ENCODE peak calls at places on chromosomes 1 and 21, in six cellular contexts. One of them, this sample, is unnamed.

GRCh38 chr1:113141650-113142473 is 68.9 kb downstream of the LRIG2 start:
- DNase-seq in neuronal stem cell: no peak
- DNase-seq in NAMALWA: no peak
- DNase-seq in iPS-NIHi11: no peak
- DNase-seq in activated naive CD4-positive, alpha-beta T cell treated with anti-CD3 and anti-CD28 coated beads, Interleukin-2, amount 50 U/mL, for 16 hours: no peak
- DNase-seq in substantia nigra: no peak
- DNase-seq in this sample: no peak

GRCh38 chr1:185291647-185292046 is 25.4 kb downstream of the IVNS1ABP start:
- DNase-seq in neuronal stem cell: no peak
- DNase-seq in NAMALWA: no peak
- DNase-seq in iPS-NIHi11: no peak
- DNase-seq in activated naive CD4-positive, alpha-beta T cell treated with anti-CD3 and anti-CD28 coated beads, Interleukin-2, amount 50 U/mL, for 16 hours: no peak
- DNase-seq in substantia nigra: no peak
- DNase-seq in this sample: no peak

GRCh38 chr1:24190970-24191570 is 4.0 kb upstream of the IFNLR1 start:
- DNase-seq in neuronal stem cell: no peak
- DNase-seq in NAMALWA: peak
- DNase-seq in iPS-NIHi11: no peak
- DNase-seq in activated naive CD4-positive, alpha-beta T cell treated with anti-CD3 and anti-CD28 coated beads, Interleukin-2, amount 50 U/mL, for 16 hours: no peak
- DNase-seq in substantia nigra: no peak
- DNase-seq in this sample: no peak

GRCh38 chr1:46205141-46205540 is 2.0 kb downstream of the LURAP1 start:
- DNase-seq in neuronal stem cell: no peak
- DNase-seq in NAMALWA: no peak
- DNase-seq in iPS-NIHi11: no peak
- DNase-seq in activated naive CD4-positive, alpha-beta T cell treated with anti-CD3 and anti-CD28 coated beads, Interleukin-2, amount 50 U/mL, for 16 hours: no peak
- DNase-seq in substantia nigra: no peak
- DNase-seq in this sample: no peak

GRCh38 chr1:31714442-31715096 is 10.8 kb upstream of the COL16A1 start:
- DNase-seq in neuronal stem cell: peak
- DNase-seq in NAMALWA: peak
- DNase-seq in iPS-NIHi11: peak
- DNase-seq in activated naive CD4-positive, alpha-beta T cell treated with anti-CD3 and anti-CD28 coated beads, Interleukin-2, amount 50 U/mL, for 16 hours: peak
- DNase-seq in substantia nigra: no peak
- DNase-seq in this sample: peak

GRCh38 chr21:38041493-38041892 is 125.2 kb upstream of the KCNJ6 start:
- DNase-seq in neuronal stem cell: no peak
- DNase-seq in NAMALWA: no peak
- DNase-seq in iPS-NIHi11: peak
- DNase-seq in activated naive CD4-positive, alpha-beta T cell treated with anti-CD3 and anti-CD28 coated beads, Interleukin-2, amount 50 U/mL, for 16 hours: no peak
- DNase-seq in substantia nigra: no peak
- DNase-seq in this sample: no peak

GRCh38 chr1:66402194-66402593 is 131.8 kb upstream of the SGIP1 start:
- DNase-seq in neuronal stem cell: no peak
- DNase-seq in NAMALWA: peak
- DNase-seq in iPS-NIHi11: no peak
- DNase-seq in activated naive CD4-positive, alpha-beta T cell treated with anti-CD3 and anti-CD28 coated beads, Interleukin-2, amount 50 U/mL, for 16 hours: no peak
- DNase-seq in substantia nigra: no peak
- DNase-seq in this sample: peak

GRCh38 chr1:208919371-208919770 is 664.1 kb upstream of the CAMK1G start:
- DNase-seq in neuronal stem cell: no peak
- DNase-seq in NAMALWA: no peak
- DNase-seq in iPS-NIHi11: no peak
- DNase-seq in activated naive CD4-positive, alpha-beta T cell treated with anti-CD3 and anti-CD28 coated beads, Interleukin-2, amount 50 U/mL, for 16 hours: no peak
- DNase-seq in substantia nigra: no peak
- DNase-seq in this sample: no peak

GRCh38 chr1:156081174-156082110 is 823 bp downstream of the MEX3A start:
- DNase-seq in neuronal stem cell: no peak
- DNase-seq in NAMALWA: no peak
- DNase-seq in iPS-NIHi11: no peak
- DNase-seq in activated naive CD4-positive, alpha-beta T cell treated with anti-CD3 and anti-CD28 coated beads, Interleukin-2, amount 50 U/mL, for 16 hours: no peak
- DNase-seq in substantia nigra: no peak
- DNase-seq in this sample: peak

GRCh38 chr1:2356911-2357845 is 34.2 kb downstream of the MORN1 start:
- DNase-seq in neuronal stem cell: no peak
- DNase-seq in NAMALWA: no peak
- DNase-seq in iPS-NIHi11: no peak
- DNase-seq in activated naive CD4-positive, alpha-beta T cell treated with anti-CD3 and anti-CD28 coated beads, Interleukin-2, amount 50 U/mL, for 16 hours: no peak
- DNase-seq in substantia nigra: no peak
- DNase-seq in this sample: no peak

GRCh38 chr1:230833511-230833910 is 34.8 kb downstream of the C1orf198 start:
- DNase-seq in neuronal stem cell: no peak
- DNase-seq in NAMALWA: no peak
- DNase-seq in iPS-NIHi11: no peak
- DNase-seq in activated naive CD4-positive, alpha-beta T cell treated with anti-CD3 and anti-CD28 coated beads, Interleukin-2, amount 50 U/mL, for 16 hours: no peak
- DNase-seq in substantia nigra: no peak
- DNase-seq in this sample: no peak

GRCh38 chr1:167344112-167344511 is 123.4 kb downstream of the POU2F1 start:
- DNase-seq in neuronal stem cell: no peak
- DNase-seq in NAMALWA: no peak
- DNase-seq in iPS-NIHi11: no peak
- DNase-seq in activated naive CD4-positive, alpha-beta T cell treated with anti-CD3 and anti-CD28 coated beads, Interleukin-2, amount 50 U/mL, for 16 hours: no peak
- DNase-seq in substantia nigra: no peak
- DNase-seq in this sample: no peak

GRCh38 chr1:78003882-78004718 is 639 bp upstream of the DNAJB4 start:
- DNase-seq in neuronal stem cell: peak
- DNase-seq in NAMALWA: peak
- DNase-seq in iPS-NIHi11: peak
- DNase-seq in activated naive CD4-positive, alpha-beta T cell treated with anti-CD3 and anti-CD28 coated beads, Interleukin-2, amount 50 U/mL, for 16 hours: peak
- DNase-seq in substantia nigra: no peak
- DNase-seq in this sample: peak

GRCh38 chr1:213759359-213760181 is 228.2 kb upstream of the PROX1 start:
- DNase-seq in neuronal stem cell: no peak
- DNase-seq in NAMALWA: no peak
- DNase-seq in iPS-NIHi11: no peak
- DNase-seq in activated naive CD4-positive, alpha-beta T cell treated with anti-CD3 and anti-CD28 coated beads, Interleukin-2, amount 50 U/mL, for 16 hours: no peak
- DNase-seq in substantia nigra: no peak
- DNase-seq in this sample: no peak

GRCh38 chr1:57431400-57431799 is 7.5 kb upstream of the DAB1 start:
- DNase-seq in neuronal stem cell: no peak
- DNase-seq in NAMALWA: no peak
- DNase-seq in iPS-NIHi11: no peak
- DNase-seq in activated naive CD4-positive, alpha-beta T cell treated with anti-CD3 and anti-CD28 coated beads, Interleukin-2, amount 50 U/mL, for 16 hours: no peak
- DNase-seq in substantia nigra: no peak
- DNase-seq in this sample: no peak

GRCh38 chr1:106022312-106022902 is 1034.1 kb upstream of the PRMT6 start:
- DNase-seq in neuronal stem cell: no peak
- DNase-seq in NAMALWA: peak
- DNase-seq in iPS-NIHi11: no peak
- DNase-seq in activated naive CD4-positive, alpha-beta T cell treated with anti-CD3 and anti-CD28 coated beads, Interleukin-2, amount 50 U/mL, for 16 hours: no peak
- DNase-seq in substantia nigra: no peak
- DNase-seq in this sample: peak

GRCh38 chr1:17621691-17622090 is 82.2 kb downstream of the ARHGEF10L start:
- DNase-seq in neuronal stem cell: no peak
- DNase-seq in NAMALWA: no peak
- DNase-seq in iPS-NIHi11: no peak
- DNase-seq in activated naive CD4-positive, alpha-beta T cell treated with anti-CD3 and anti-CD28 coated beads, Interleukin-2, amount 50 U/mL, for 16 hours: no peak
- DNase-seq in substantia nigra: no peak
- DNase-seq in this sample: no peak

GRCh38 chr1:20089328-20090077 is 19.5 kb downstream of the PLA2G5 start:
- DNase-seq in neuronal stem cell: no peak
- DNase-seq in NAMALWA: peak
- DNase-seq in iPS-NIHi11: peak
- DNase-seq in activated naive CD4-positive, alpha-beta T cell treated with anti-CD3 and anti-CD28 coated beads, Interleukin-2, amount 50 U/mL, for 16 hours: no peak
- DNase-seq in substantia nigra: no peak
- DNase-seq in this sample: no peak

GRCh38 chr1:20552728-20553571 is 577 bp downstream of the FAM43B start:
- DNase-seq in neuronal stem cell: peak
- DNase-seq in NAMALWA: no peak
- DNase-seq in iPS-NIHi11: peak
- DNase-seq in activated naive CD4-positive, alpha-beta T cell treated with anti-CD3 and anti-CD28 coated beads, Interleukin-2, amount 50 U/mL, for 16 hours: no peak
- DNase-seq in substantia nigra: no peak
- DNase-seq in this sample: peak

GRCh38 chr1:234154320-234155251 is 218.7 kb upstream of the COA6 start:
- DNase-seq in neuronal stem cell: peak
- DNase-seq in NAMALWA: peak
- DNase-seq in iPS-NIHi11: peak
- DNase-seq in activated naive CD4-positive, alpha-beta T cell treated with anti-CD3 and anti-CD28 coated beads, Interleukin-2, amount 50 U/mL, for 16 hours: no peak
- DNase-seq in substantia nigra: no peak
- DNase-seq in this sample: peak

GRCh38 chr1:2282556-2283270 is 54.6 kb downstream of the SKI start:
- DNase-seq in neuronal stem cell: no peak
- DNase-seq in NAMALWA: no peak
- DNase-seq in iPS-NIHi11: no peak
- DNase-seq in activated naive CD4-positive, alpha-beta T cell treated with anti-CD3 and anti-CD28 coated beads, Interleukin-2, amount 50 U/mL, for 16 hours: no peak
- DNase-seq in substantia nigra: no peak
- DNase-seq in this sample: no peak

GRCh38 chr21:39620856-39621255 is 8.1 kb downstream of the B3GALT5 start:
- DNase-seq in neuronal stem cell: no peak
- DNase-seq in NAMALWA: no peak
- DNase-seq in iPS-NIHi11: no peak
- DNase-seq in activated naive CD4-positive, alpha-beta T cell treated with anti-CD3 and anti-CD28 coated beads, Interleukin-2, amount 50 U/mL, for 16 hours: no peak
- DNase-seq in substantia nigra: no peak
- DNase-seq in this sample: no peak

GRCh38 chr1:184112176-184112948 is 60.8 kb downstream of the TSEN15 start:
- DNase-seq in neuronal stem cell: no peak
- DNase-seq in NAMALWA: no peak
- DNase-seq in iPS-NIHi11: no peak
- DNase-seq in activated naive CD4-positive, alpha-beta T cell treated with anti-CD3 and anti-CD28 coated beads, Interleukin-2, amount 50 U/mL, for 16 hours: no peak
- DNase-seq in substantia nigra: no peak
- DNase-seq in this sample: no peak

GRCh38 chr1:172425339-172425738 is 4.9 kb downstream of the C1orf105 start:
- DNase-seq in neuronal stem cell: no peak
- DNase-seq in NAMALWA: no peak
- DNase-seq in iPS-NIHi11: no peak
- DNase-seq in activated naive CD4-positive, alpha-beta T cell treated with anti-CD3 and anti-CD28 coated beads, Interleukin-2, amount 50 U/mL, for 16 hours: no peak
- DNase-seq in substantia nigra: no peak
- DNase-seq in this sample: no peak

GRCh38 chr1:15803380-15803779 is 4.1 kb downstream of the UQCRHL start:
- DNase-seq in neuronal stem cell: no peak
- DNase-seq in NAMALWA: peak
- DNase-seq in iPS-NIHi11: peak
- DNase-seq in activated naive CD4-positive, alpha-beta T cell treated with anti-CD3 and anti-CD28 coated beads, Interleukin-2, amount 50 U/mL, for 16 hours: no peak
- DNase-seq in substantia nigra: no peak
- DNase-seq in this sample: peak

GRCh38 chr1:211518330-211519289 is 26.6 kb upstream of the RD3 start:
- DNase-seq in neuronal stem cell: no peak
- DNase-seq in NAMALWA: no peak
- DNase-seq in iPS-NIHi11: no peak
- DNase-seq in activated naive CD4-positive, alpha-beta T cell treated with anti-CD3 and anti-CD28 coated beads, Interleukin-2, amount 50 U/mL, for 16 hours: no peak
- DNase-seq in substantia nigra: no peak
- DNase-seq in this sample: no peak

GRCh38 chr1:3511306-3511705 is 56.8 kb downstream of the ARHGEF16 start:
- DNase-seq in neuronal stem cell: no peak
- DNase-seq in NAMALWA: no peak
- DNase-seq in iPS-NIHi11: no peak
- DNase-seq in activated naive CD4-positive, alpha-beta T cell treated with anti-CD3 and anti-CD28 coated beads, Interleukin-2, amount 50 U/mL, for 16 hours: no peak
- DNase-seq in substantia nigra: no peak
- DNase-seq in this sample: no peak

GRCh38 chr21:17742181-17742580 is 77.0 kb downstream of the C21orf91 start:
- DNase-seq in neuronal stem cell: no peak
- DNase-seq in NAMALWA: no peak
- DNase-seq in iPS-NIHi11: no peak
- DNase-seq in activated naive CD4-positive, alpha-beta T cell treated with anti-CD3 and anti-CD28 coated beads, Interleukin-2, amount 50 U/mL, for 16 hours: no peak
- DNase-seq in substantia nigra: no peak
- DNase-seq in this sample: peak

GRCh38 chr1:155241069-155241679 is 14.1 kb downstream of the ENTREP3 start:
- DNase-seq in neuronal stem cell: no peak
- DNase-seq in NAMALWA: peak
- DNase-seq in iPS-NIHi11: peak
- DNase-seq in activated naive CD4-positive, alpha-beta T cell treated with anti-CD3 and anti-CD28 coated beads, Interleukin-2, amount 50 U/mL, for 16 hours: peak
- DNase-seq in substantia nigra: peak
- DNase-seq in this sample: peak

GRCh38 chr1:62082456-62083363 is 111.9 kb upstream of the L1TD1 start:
- DNase-seq in neuronal stem cell: peak
- DNase-seq in NAMALWA: peak
- DNase-seq in iPS-NIHi11: peak
- DNase-seq in activated naive CD4-positive, alpha-beta T cell treated with anti-CD3 and anti-CD28 coated beads, Interleukin-2, amount 50 U/mL, for 16 hours: peak
- DNase-seq in substantia nigra: no peak
- DNase-seq in this sample: peak

GRCh38 chr1:95013948-95014574 is 58.7 kb downstream of the ALG14 start:
- DNase-seq in neuronal stem cell: no peak
- DNase-seq in NAMALWA: no peak
- DNase-seq in iPS-NIHi11: no peak
- DNase-seq in activated naive CD4-positive, alpha-beta T cell treated with anti-CD3 and anti-CD28 coated beads, Interleukin-2, amount 50 U/mL, for 16 hours: no peak
- DNase-seq in substantia nigra: no peak
- DNase-seq in this sample: peak

This sample was measured in left kidney.